ENCODE peak calls at places on chromosomes 12 and 14, in five cellular contexts. One of them, this sample, is unnamed. For H3K4me1, the result is how much of the 10 kb centered on the place peaks cover.

GRCh38 chr12:102144221-102144620 is 24.2 kb downstream of the PARPBP start:
- DNase-seq in K562: no peak
- DNase-seq in GM12878: no peak
- DNase-seq in HepG2: no peak
- DNase-seq in H1: no peak
- DNase-seq in this sample: no peak

GRCh38 chr14:33943484-33943883 is 7.4 kb downstream of the EGLN3 start:
- DNase-seq in H1: no peak
- DNase-seq in HepG2: no peak
- DNase-seq in K562: no peak
- DNase-seq in GM12878: no peak
- DNase-seq in this sample: no peak

GRCh38 chr12:89038831-89039509 is 313.3 kb downstream of the DUSP6 start:
- DNase-seq in GM12878: no peak
- DNase-seq in K562: no peak
- DNase-seq in H1: no peak
- DNase-seq in HepG2: no peak
- DNase-seq in this sample: no peak

GRCh38 chr14:91396959-91397815 is 20.4 kb downstream of the CCDC88C start:
- DNase-seq in H1: peak
- DNase-seq in K562: no peak
- DNase-seq in GM12878: no peak
- DNase-seq in HepG2: no peak
- DNase-seq in this sample: no peak

GRCh38 chr12:123387508-123388217 is 3.7 kb downstream of the KMT5A start:
- DNase-seq in H1: no peak
- DNase-seq in HepG2: no peak
- DNase-seq in GM12878: no peak
- DNase-seq in K562: no peak
- DNase-seq in this sample: no peak

GRCh38 chr12:99479149-99479548 is 168.4 kb upstream of the GARIN6 start:
- DNase-seq in HepG2: no peak
- DNase-seq in H1: no peak
- DNase-seq in K562: no peak
- DNase-seq in GM12878: no peak
- DNase-seq in this sample: no peak

GRCh38 chr14:100434911-100435455 is 111.8 kb downstream of the SLC25A47 start:
- DNase-seq in GM12878: no peak
- DNase-seq in H1: no peak
- DNase-seq in HepG2: no peak
- DNase-seq in K562: no peak
- DNase-seq in this sample: no peak

GRCh38 chr12:11795910-11796459 is 146.5 kb downstream of the ETV6 start:
- DNase-seq in K562: no peak
- DNase-seq in H1: no peak
- DNase-seq in GM12878: no peak
- DNase-seq in HepG2: peak
- DNase-seq in this sample: peak

GRCh38 chr12:41992029-41992428 is 152.6 kb downstream of the GXYLT1 start:
- DNase-seq in K562: no peak
- DNase-seq in HepG2: no peak
- DNase-seq in GM12878: no peak
- DNase-seq in H1: no peak
- DNase-seq in this sample: no peak

GRCh38 chr12:128944956-128945355 is 91.7 kb downstream of the GLT1D1 start:
- DNase-seq in H1: no peak
- DNase-seq in GM12878: no peak
- DNase-seq in HepG2: no peak
- DNase-seq in K562: no peak
- DNase-seq in this sample: no peak

GRCh38 chr14:36791402-36791801 is 129.7 kb downstream of the PAX9 start:
- DNase-seq in K562: no peak
- DNase-seq in HepG2: peak
- DNase-seq in GM12878: no peak
- DNase-seq in H1: no peak
- DNase-seq in this sample: no peak

GRCh38 chr14:74551903-74552371 is 58.4 kb downstream of the ISCA2 start:
- DNase-seq in K562: no peak
- DNase-seq in GM12878: no peak
- DNase-seq in HepG2: no peak
- DNase-seq in H1: no peak
- DNase-seq in this sample: no peak

GRCh38 chr14:92460916-92461579 is 52.5 kb upstream of the RIN3 start:
- DNase-seq in HepG2: no peak
- DNase-seq in K562: no peak
- DNase-seq in GM12878: peak
- DNase-seq in H1: no peak
- DNase-seq in this sample: no peak

GRCh38 chr14:102584871-102585869 is 7.3 kb upstream of the RCOR1 start:
- DNase-seq in K562: peak
- DNase-seq in HepG2: no peak
- DNase-seq in H1: peak
- DNase-seq in GM12878: no peak
- DNase-seq in this sample: no peak

GRCh38 chr12:81627336-81628189 is 131.6 kb downstream of the PPFIA2 start:
- DNase-seq in HepG2: peak
- DNase-seq in GM12878: no peak
- DNase-seq in K562: peak
- DNase-seq in H1: no peak
- DNase-seq in this sample: peak

GRCh38 chr14:99389171-99389826 is 91.4 kb downstream of the SETD3 start:
- DNase-seq in GM12878: no peak
- DNase-seq in HepG2: peak
- DNase-seq in H1: peak
- DNase-seq in K562: peak
- DNase-seq in this sample: peak

GRCh38 chr14:90562652-90563051 is 165.8 kb downstream of the CALM1 start:
- DNase-seq in H1: no peak
- DNase-seq in HepG2: no peak
- DNase-seq in GM12878: no peak
- DNase-seq in K562: no peak
- DNase-seq in this sample: no peak

GRCh38 chr12:131130311-131130911 is 176.7 kb downstream of the ADGRD1 start:
- DNase-seq in GM12878: no peak
- DNase-seq in H1: no peak
- DNase-seq in HepG2: no peak
- DNase-seq in K562: no peak
- DNase-seq in this sample: no peak

GRCh38 chr12:70747445-70747844 is 110.2 kb upstream of the PTPRB start:
- DNase-seq in H1: no peak
- DNase-seq in GM12878: no peak
- DNase-seq in HepG2: no peak
- DNase-seq in K562: no peak
- DNase-seq in this sample: no peak

GRCh38 chr14:104085032-104085888 is at the start of gene ASPG:
- DNase-seq in K562: peak
- DNase-seq in H1: peak
- DNase-seq in GM12878: no peak
- DNase-seq in HepG2: no peak
- DNase-seq in this sample: no peak

GRCh38 chr14:88613552-88614010 is 50.7 kb downstream of the ZC3H14 start:
- DNase-seq in K562: no peak
- DNase-seq in H1: no peak
- DNase-seq in HepG2: peak
- DNase-seq in GM12878: no peak
- DNase-seq in this sample: no peak

GRCh38 chr12:56154246-56154771 is 1.9 kb downstream of the MYL6B start:
- DNase-seq in HepG2: no peak
- DNase-seq in GM12878: no peak
- DNase-seq in K562: no peak
- DNase-seq in H1: no peak
- DNase-seq in this sample: no peak

GRCh38 chr14:58401587-58401986 is 5.9 kb downstream of the TOMM20L start:
- DNase-seq in K562: no peak
- DNase-seq in H1: no peak
- DNase-seq in GM12878: no peak
- DNase-seq in HepG2: no peak
- DNase-seq in this sample: no peak

GRCh38 chr14:103547941-103548462 is 14.5 kb downstream of the BAG5 start:
- DNase-seq in H1: no peak
- DNase-seq in GM12878: no peak
- DNase-seq in K562: no peak
- DNase-seq in HepG2: no peak
- DNase-seq in this sample: no peak

GRCh38 chr12:104742551-104742961 is 215.5 kb downstream of the SLC41A2 start:
- DNase-seq in GM12878: no peak
- DNase-seq in HepG2: no peak
- DNase-seq in H1: no peak
- DNase-seq in K562: no peak
- DNase-seq in this sample: no peak

GRCh38 chr12:53750812-53751335 is 905 bp downstream of the CISTR start:
- DNase-seq in K562: peak
- DNase-seq in GM12878: no peak
- DNase-seq in HepG2: no peak
- DNase-seq in H1: peak
- DNase-seq in this sample: no peak

GRCh38 chr12:108935165-108935564 is 55.3 kb downstream of the DAO start:
- DNase-seq in GM12878: peak
- DNase-seq in HepG2: no peak
- DNase-seq in H1: no peak
- DNase-seq in K562: no peak
- DNase-seq in this sample: no peak

GRCh38 chr14:85576848-85577541 is 47.1 kb downstream of the FLRT2 start:
- DNase-seq in GM12878: no peak
- DNase-seq in HepG2: no peak
- DNase-seq in K562: no peak
- DNase-seq in H1: no peak
- DNase-seq in this sample: no peak

GRCh38 chr14:104035300-104035699 is 50.2 kb upstream of the ASPG start:
- DNase-seq in K562: no peak
- DNase-seq in H1: no peak
- DNase-seq in HepG2: no peak
- DNase-seq in GM12878: no peak
- DNase-seq in this sample: no peak

GRCh38 chr14:71586131-71586893 is 345.9 kb upstream of the RGS6 start:
- DNase-seq in H1: no peak
- DNase-seq in HepG2: no peak
- DNase-seq in K562: no peak
- DNase-seq in GM12878: no peak
- DNase-seq in this sample: no peak

GRCh38 chr12:76236640-76237039 is 111.6 kb downstream of the BBS10 start:
- DNase-seq in HepG2: peak
- DNase-seq in K562: no peak
- DNase-seq in GM12878: no peak
- DNase-seq in H1: peak
- DNase-seq in this sample: peak

GRCh38 chr12:76226956-76227355 is 121.3 kb downstream of the BBS10 start:
- DNase-seq in K562: no peak
- DNase-seq in H1: no peak
- DNase-seq in HepG2: no peak
- DNase-seq in GM12878: no peak
- DNase-seq in this sample: no peak

GRCh38 chr12:76226397-76226796 is 121.8 kb downstream of the BBS10 start:
- DNase-seq in K562: no peak
- DNase-seq in GM12878: no peak
- DNase-seq in H1: no peak
- DNase-seq in HepG2: no peak
- DNase-seq in this sample: no peak

GRCh38 chr12:76237086-76237701 is 111.0 kb downstream of the BBS10 start:
- DNase-seq in K562: no peak
- DNase-seq in GM12878: no peak
- DNase-seq in HepG2: no peak
- DNase-seq in H1: peak
- DNase-seq in this sample: no peak

DNA sequence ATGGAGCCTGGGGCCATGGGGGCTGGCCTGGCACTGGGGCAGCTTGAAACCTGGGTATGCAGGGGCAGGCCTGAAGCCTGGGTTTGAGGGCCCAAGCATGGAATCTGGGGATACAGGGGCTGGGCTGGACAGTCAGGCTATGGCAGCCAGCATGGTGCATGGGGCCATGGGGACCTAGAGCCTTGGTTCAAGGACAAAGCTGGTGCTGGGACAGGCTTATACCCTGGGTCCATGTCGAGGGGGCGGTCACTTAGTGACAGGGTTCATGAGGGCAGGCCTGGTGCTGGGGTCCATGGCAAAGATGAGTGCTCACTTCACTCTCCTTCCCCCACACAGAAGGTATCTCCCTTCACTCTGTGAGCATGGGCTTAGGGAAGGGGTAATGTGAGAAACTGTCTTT is 116.2 kb downstream of the BBS10 start:
- DNase-seq in K562: no peak
- DNase-seq in H1: no peak
- DNase-seq in HepG2: no peak
- DNase-seq in GM12878: no peak
- DNase-seq in this sample: no peak
- H3K4me1 ChIP-seq in K562: under half
- H3K4me1 ChIP-seq in H1: under half
- H3K4me1 ChIP-seq in HepG2: under half
- H3K4me1 ChIP-seq in GM12878: under half
- H3K4me1 ChIP-seq in this sample: under half

DNA sequence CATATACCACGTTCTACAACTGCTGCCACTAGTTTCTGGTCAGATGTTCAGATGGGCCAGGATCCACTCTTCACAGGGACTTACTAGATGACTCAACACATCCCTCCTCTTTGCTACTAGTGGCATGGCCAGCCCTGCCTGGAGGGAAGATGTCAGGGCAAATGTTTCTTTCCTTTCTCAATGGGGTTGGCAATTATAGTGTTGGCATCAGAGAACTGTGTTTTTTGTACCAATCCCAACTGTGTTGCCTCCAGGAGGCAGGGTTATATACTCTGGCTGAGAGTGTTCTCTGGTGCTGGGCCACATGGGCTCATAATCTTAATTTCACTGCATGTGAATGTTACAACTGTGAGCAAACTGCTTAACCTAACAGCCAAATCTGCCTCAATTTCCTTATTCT is 69.9 kb upstream of the AVPR1A start:
- DNase-seq in K562: no peak
- DNase-seq in H1: no peak
- DNase-seq in GM12878: no peak
- DNase-seq in HepG2: no peak
- DNase-seq in this sample: no peak
- TF ChIP-seq ATF3 in K562: no peak
- TF ChIP-seq ATF3 in H1: no peak
- TF ChIP-seq ATF3 in GM12878: no peak
- TF ChIP-seq ATF3 in HepG2: no peak
- TF ChIP-seq ATF3 in this sample: no peak

GRCh38 chr14:53537421-53538315 is 384.5 kb upstream of the DDHD1 start:
- DNase-seq in GM12878: no peak
- DNase-seq in K562: no peak
- DNase-seq in HepG2: no peak
- DNase-seq in H1: no peak
- DNase-seq in this sample: no peak
- TF ChIP-seq CTCF in GM12878: no peak
- TF ChIP-seq CTCF in K562: no peak
- TF ChIP-seq CTCF in HepG2: no peak
- TF ChIP-seq CTCF in H1: no peak
- TF ChIP-seq CTCF in this sample: no peak

DNA sequence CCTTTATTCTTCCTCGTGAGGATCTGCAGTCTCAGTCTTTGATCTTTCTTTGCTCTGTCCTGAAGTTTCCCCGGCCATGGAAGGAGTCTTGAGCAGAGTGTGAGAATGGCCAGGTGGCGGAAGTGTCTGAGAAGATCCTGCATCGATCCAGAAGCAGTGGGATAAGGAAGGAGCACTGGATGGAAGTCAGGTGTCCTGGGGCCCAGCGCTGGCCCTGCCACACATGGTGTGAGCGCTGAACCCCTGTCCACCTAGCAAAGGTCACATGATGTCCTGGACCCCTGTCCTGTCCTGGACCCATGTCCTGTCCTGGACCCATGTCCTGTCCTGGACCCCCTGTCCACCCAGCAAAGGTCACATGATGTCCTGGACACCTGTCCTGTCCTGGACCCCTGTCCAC is 111.8 kb upstream of the MED13L start:
- DNase-seq in HepG2: no peak
- DNase-seq in K562: no peak
- DNase-seq in GM12878: no peak
- DNase-seq in H1: no peak
- DNase-seq in this sample: no peak
- H3K4me1 ChIP-seq in HepG2: under half
- H3K4me1 ChIP-seq in K562: under half
- H3K4me1 ChIP-seq in GM12878: under half
- H3K4me1 ChIP-seq in H1: under half
- H3K4me1 ChIP-seq in this sample: under half

This sample was measured in HCT116.